ENCODE peak calls at places on chromosomes 5 and 9, in seven cellular contexts. F is OCI-LY7; T is heart left ventricle; Q is cardiac muscle cell; R is sigmoid colon; A is CD8-positive, alpha-beta T cell; K is pancreas. S is an unnamed sample.

GRCh38 chr5:169895876-169896275 is 84.4 kb downstream of the INSYN2B start:
- DNase-seq in K (no peak), T (no peak), Q (peak; percentile 74), R (no peak), F (no peak), A (no peak), S (no peak)

GRCh38 chr5:170028124-170028523 is 47.8 kb upstream of the INSYN2B start:
- DNase-seq in K (no peak), F (no peak), A (no peak), T (no peak), R (no peak), Q (no peak), S (no peak)

GRCh38 chr9:124794902-124795491 is 18.1 kb downstream of the OLFML2A start:
- DNase-seq in K (no peak), F (no peak), A (no peak), T (no peak), Q (no peak), R (no peak), S (no peak)

GRCh38 chr5:126354012-126354856 is 69.0 kb upstream of the GRAMD2B start:
- DNase-seq in K (no peak), Q (peak; percentile 96), R (no peak), T (no peak), A (no peak), F (peak; percentile 46), S (peak; percentile 96)

GRCh38 chr5:135010502-135011354 is 23.3 kb downstream of the PITX1 start:
- DNase-seq in Q (no peak), A (no peak), F (no peak), T (no peak), R (no peak), K (no peak), S (no peak)

GRCh38 chr5:176675676-176676360 is 28.5 kb downstream of the TSPAN17 start:
- DNase-seq in F (no peak), K (no peak), Q (peak; percentile 48), T (peak; percentile 28), A (no peak), R (no peak), S (peak; percentile 37)

GRCh38 chr5:34598177-34598794 is 57.8 kb upstream of the RAI14 start:
- DNase-seq in Q (peak; percentile 90), A (no peak), F (no peak), R (no peak), K (no peak), T (peak; percentile 37), S (peak; percentile 95)

GRCh38 chr5:153905214-153905613 is 133.5 kb downstream of the FAM114A2 start:
- DNase-seq in R (no peak), Q (no peak), T (no peak), F (peak; percentile 3), K (no peak), A (no peak), S (no peak)

GRCh38 chr5:123429993-123430392 is 6.8 kb upstream of the CEP120 start:
- DNase-seq in Q (peak; percentile 97), T (no peak), F (no peak), A (no peak), R (no peak), K (no peak), S (peak; percentile 80)

GRCh38 chr5:54518146-54519082 is 855 bp downstream of the SNX18 start:
- DNase-seq in F (peak; percentile 31), T (peak; percentile 71), Q (peak; percentile 56), A (peak; percentile 15), R (peak; percentile 75), K (peak; percentile 53), S (no peak)

GRCh38 chr9:86979686-86980085 is 32.4 kb upstream of the GAS1 start:
- DNase-seq in Q (peak; percentile 36), R (no peak), K (no peak), A (no peak), T (no peak), F (no peak), S (no peak)

GRCh38 chr5:151678146-151678545 is 8.6 kb downstream of the SPARC start:
- DNase-seq in K (no peak), R (peak; percentile 65), T (peak; percentile 62), F (no peak), A (no peak), Q (peak; percentile 71), S (no peak)

GRCh38 chr5:910769-911160 is 18.1 kb downstream of the TRIP13 start:
- DNase-seq in F (no peak), Q (no peak), T (no peak), R (no peak), K (no peak), A (no peak), S (no peak)

GRCh38 chr5:909994-910768 is 17.5 kb downstream of the TRIP13 start:
- DNase-seq in F (no peak), R (no peak), Q (no peak), A (no peak), T (no peak), K (no peak), S (no peak)

GRCh38 chr5:909086-909485 is 16.4 kb downstream of the TRIP13 start:
- DNase-seq in R (no peak), T (no peak), F (no peak), K (no peak), A (no peak), Q (no peak), S (no peak)

GRCh38 chr5:907366-907765 is 14.7 kb downstream of the TRIP13 start:
- DNase-seq in F (no peak), K (no peak), T (no peak), R (no peak), Q (no peak), A (no peak), S (no peak)

DNA sequence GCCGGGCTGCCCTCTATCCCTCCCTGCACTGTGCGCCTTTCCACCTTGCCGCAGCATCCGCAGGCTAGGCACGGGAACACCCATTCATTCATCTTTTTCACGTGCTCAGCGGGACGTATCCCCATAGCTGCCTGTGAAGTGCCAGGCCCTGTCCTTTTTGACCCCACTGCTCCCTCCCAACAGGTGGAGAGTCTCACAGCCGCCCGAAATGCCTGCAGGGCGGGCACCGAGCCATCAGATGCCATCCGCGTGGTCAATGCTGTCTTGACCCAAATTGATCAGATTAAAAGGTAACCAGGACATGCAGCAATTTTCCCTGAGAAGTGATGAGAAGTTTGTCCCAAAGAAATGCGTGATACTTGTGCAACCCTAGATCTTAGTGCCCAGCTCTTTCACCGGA is 15.5 kb downstream of the TRIP13 start:
- DNase-seq in A (no peak), T (no peak), Q (no peak), K (no peak), R (no peak), F (no peak), S (no peak)
- H3K27ac ChIP-seq in A (no peak overlapping the region), T (no peak overlapping the region), Q (no peak overlapping the region), K (no peak overlapping the region), R (no peak overlapping the region), F (no peak overlapping the region), S (no peak overlapping the region)

GRCh38 chr5:149729150-149729549 is 960 bp upstream of the PPARGC1B start:
- DNase-seq in T (no peak), F (no peak), K (no peak), A (no peak), R (no peak), Q (no peak), S (no peak)

GRCh38 chr5:149731332-149731616 is 1.2 kb downstream of the PPARGC1B start:
- DNase-seq in T (no peak), K (no peak), A (peak; percentile 2), R (no peak), F (no peak), Q (no peak), S (no peak)

GRCh38 chr5:149731617-149732400 is 1.7 kb downstream of the PPARGC1B start:
- DNase-seq in F (peak; percentile 89), K (peak; percentile 84), R (peak; percentile 96), T (peak; percentile 91), Q (peak; percentile 82), A (peak; percentile 39), S (peak; percentile 84)

GRCh38 chr5:149732500-149733128 is 2.5 kb downstream of the PPARGC1B start:
- DNase-seq in Q (peak; percentile 35), T (peak; percentile 77), A (no peak), K (no peak), R (peak; percentile 90), F (no peak), S (peak; percentile 32)

GRCh38 chr5:149730620-149731331 is 666 bp downstream of the PPARGC1B start:
- DNase-seq in K (peak; percentile 23), Q (peak; percentile 30), T (peak; percentile 69), A (peak; percentile 17), F (peak; percentile 75), R (peak; percentile 82), S (peak; percentile 13)
- TF ChIP-seq CTCF in K (no peak), Q (no peak), T (no peak), A (no peak), F (peak; percentile 64), R (no peak), S (peak; percentile 9)

GRCh38 chr9:77018058-77019009 is 1.1 kb upstream of the FOXB2 start:
- DNase-seq in K (no peak), A (no peak), R (no peak), T (no peak), Q (no peak), F (no peak), S (no peak)
- H3K4me3 ChIP-seq in K (no peak overlapping the region), A (no peak overlapping the region), R (no peak overlapping the region), T (peak overlapping the region; percentile 4), Q (peak overlapping the region; percentile 18), F (no peak overlapping the region), S (no peak overlapping the region)

DNA sequence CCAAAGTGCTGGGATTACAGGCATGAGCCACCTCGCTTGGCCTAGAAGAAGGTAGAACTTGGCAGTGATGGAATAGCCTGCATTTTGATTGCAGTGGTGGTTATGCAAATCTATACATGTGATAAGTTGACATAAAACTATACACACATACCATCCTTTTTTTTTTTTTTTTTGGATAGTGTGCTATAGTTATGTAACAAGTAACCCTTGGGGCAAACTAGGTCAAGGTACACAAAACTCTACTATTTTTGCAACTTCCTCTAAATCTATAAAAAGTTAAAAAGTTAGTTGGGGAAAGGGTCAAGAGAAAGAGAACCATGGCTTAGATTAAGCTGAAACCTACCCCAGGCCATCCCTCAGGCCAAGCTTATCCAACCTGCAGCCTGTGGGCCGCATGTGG is 11.1 kb downstream of the TRIM14 start:
- DNase-seq in K (no peak), F (peak; percentile 54), A (no peak), R (no peak), T (no peak), Q (no peak), S (no peak)
- H3K27ac ChIP-seq in K (peak overlapping the region; percentile 11), F (peak overlapping the region; percentile 92), A (peak overlapping the region; percentile 45), R (no peak overlapping the region), T (no peak overlapping the region), Q (no peak overlapping the region), S (no peak overlapping the region)

GRCh38 chr9:109652971-109653370 is 127.0 kb upstream of the PALM2AKAP2 start:
- DNase-seq in Q (peak; percentile 64), K (no peak), R (no peak), F (no peak), T (no peak), A (no peak), S (peak; percentile 48)
- TF ChIP-seq CTCF in Q (peak; percentile 70), K (no peak), R (no peak), F (no peak), T (no peak), A (no peak), S (peak; percentile 84)